ENCODE peak calls at places on chromosomes 2 and 18, in five cellular contexts. One of them, this sample, is unnamed.

GRCh38 chr2:27184115-27184514 is 27.7 kb upstream of the ATRAID start:
- ATAC-seq in effector memory CD8-positive, alpha-beta T cell: no peak
- ATAC-seq in heart right ventricle: peak
- ATAC-seq in body of pancreas: no peak
- ATAC-seq in natural killer cell: no peak
- ATAC-seq in this sample: no peak

GRCh38 chr2:152407204-152407721 is 72.3 kb downstream of the FMNL2 start:
- ATAC-seq in body of pancreas: no peak
- ATAC-seq in heart right ventricle: peak
- ATAC-seq in natural killer cell: no peak
- ATAC-seq in effector memory CD8-positive, alpha-beta T cell: peak
- ATAC-seq in this sample: peak

GRCh38 chr2:212958133-212958532 is 193.3 kb downstream of the IKZF2 start:
- ATAC-seq in natural killer cell: no peak
- ATAC-seq in heart right ventricle: no peak
- ATAC-seq in body of pancreas: no peak
- ATAC-seq in effector memory CD8-positive, alpha-beta T cell: peak
- ATAC-seq in this sample: no peak

GRCh38 chr18:62632788-62633455 is 82.4 kb upstream of the PHLPP1 start:
- ATAC-seq in body of pancreas: no peak
- ATAC-seq in effector memory CD8-positive, alpha-beta T cell: no peak
- ATAC-seq in natural killer cell: no peak
- ATAC-seq in heart right ventricle: no peak
- ATAC-seq in this sample: no peak

GRCh38 chr2:194730266-194730665 is 926.8 kb upstream of the SLC39A10 start:
- ATAC-seq in body of pancreas: no peak
- ATAC-seq in heart right ventricle: no peak
- ATAC-seq in natural killer cell: no peak
- ATAC-seq in effector memory CD8-positive, alpha-beta T cell: no peak
- ATAC-seq in this sample: no peak

GRCh38 chr2:190794466-190795184 is 86.0 kb upstream of the GLS start:
- ATAC-seq in body of pancreas: no peak
- ATAC-seq in heart right ventricle: no peak
- ATAC-seq in effector memory CD8-positive, alpha-beta T cell: no peak
- ATAC-seq in natural killer cell: no peak
- ATAC-seq in this sample: peak

GRCh38 chr2:119672161-119672862 is 6.7 kb upstream of the TMEM177 start:
- ATAC-seq in body of pancreas: no peak
- ATAC-seq in heart right ventricle: no peak
- ATAC-seq in natural killer cell: no peak
- ATAC-seq in effector memory CD8-positive, alpha-beta T cell: no peak
- ATAC-seq in this sample: no peak

GRCh38 chr2:39490586-39490985 is 53.5 kb upstream of the MAP4K3 start:
- ATAC-seq in body of pancreas: no peak
- ATAC-seq in heart right ventricle: no peak
- ATAC-seq in natural killer cell: no peak
- ATAC-seq in effector memory CD8-positive, alpha-beta T cell: no peak
- ATAC-seq in this sample: no peak

GRCh38 chr2:102809291-102810189 is 47.7 kb downstream of the TMEM182 start:
- ATAC-seq in effector memory CD8-positive, alpha-beta T cell: no peak
- ATAC-seq in body of pancreas: no peak
- ATAC-seq in heart right ventricle: peak
- ATAC-seq in natural killer cell: no peak
- ATAC-seq in this sample: no peak

GRCh38 chr2:86038291-86039081 is 67.2 kb downstream of the POLR1A start:
- ATAC-seq in heart right ventricle: peak
- ATAC-seq in body of pancreas: no peak
- ATAC-seq in effector memory CD8-positive, alpha-beta T cell: peak
- ATAC-seq in natural killer cell: peak
- ATAC-seq in this sample: no peak

GRCh38 chr2:17309741-17310339 is 208.4 kb downstream of the RAD51AP2 start:
- ATAC-seq in effector memory CD8-positive, alpha-beta T cell: no peak
- ATAC-seq in body of pancreas: peak
- ATAC-seq in heart right ventricle: peak
- ATAC-seq in natural killer cell: no peak
- ATAC-seq in this sample: peak